ENCODE peak calls at places on chromosomes 5 and 9, in four cellular contexts. One of them, this sample, is unnamed.

GRCh38 chr9:126589349-126589748 is 24.4 kb upstream of the LMX1B start:
- DNase-seq in tibial nerve: no peak
- DNase-seq in ovary: no peak
- DNase-seq in testis: no peak
- DNase-seq in this sample: no peak

GRCh38 chr5:111280282-111280901 is 56.2 kb downstream of the CAMK4 start:
- DNase-seq in tibial nerve: no peak
- DNase-seq in ovary: no peak
- DNase-seq in testis: no peak
- DNase-seq in this sample: no peak

GRCh38 chr9:9246726-9247125 is 1366.1 kb downstream of the PTPRD start:
- DNase-seq in tibial nerve: no peak
- DNase-seq in testis: no peak
- DNase-seq in ovary: no peak
- DNase-seq in this sample: no peak

GRCh38 chr5:30413540-30413939 is 779.9 kb upstream of the CDH6 start:
- DNase-seq in ovary: no peak
- DNase-seq in tibial nerve: no peak
- DNase-seq in testis: no peak
- DNase-seq in this sample: no peak

GRCh38 chr9:107079589-107079988 is 203.5 kb upstream of the RAD23B start:
- DNase-seq in ovary: no peak
- DNase-seq in tibial nerve: no peak
- DNase-seq in testis: no peak
- DNase-seq in this sample: no peak

GRCh38 chr9:33445389-33445881 is 2.0 kb downstream of the AQP3 start:
- DNase-seq in testis: peak; percentile 42
- DNase-seq in ovary: no peak
- DNase-seq in tibial nerve: no peak
- DNase-seq in this sample: no peak

GRCh38 chr5:58294598-58295298 is 165.1 kb downstream of the PLK2 start:
- DNase-seq in tibial nerve: no peak
- DNase-seq in testis: no peak
- DNase-seq in ovary: no peak
- DNase-seq in this sample: no peak

GRCh38 chr9:106376689-106377088 is 486.3 kb upstream of the ZNF462 start:
- DNase-seq in tibial nerve: no peak
- DNase-seq in testis: no peak
- DNase-seq in ovary: no peak
- DNase-seq in this sample: no peak

DNA sequence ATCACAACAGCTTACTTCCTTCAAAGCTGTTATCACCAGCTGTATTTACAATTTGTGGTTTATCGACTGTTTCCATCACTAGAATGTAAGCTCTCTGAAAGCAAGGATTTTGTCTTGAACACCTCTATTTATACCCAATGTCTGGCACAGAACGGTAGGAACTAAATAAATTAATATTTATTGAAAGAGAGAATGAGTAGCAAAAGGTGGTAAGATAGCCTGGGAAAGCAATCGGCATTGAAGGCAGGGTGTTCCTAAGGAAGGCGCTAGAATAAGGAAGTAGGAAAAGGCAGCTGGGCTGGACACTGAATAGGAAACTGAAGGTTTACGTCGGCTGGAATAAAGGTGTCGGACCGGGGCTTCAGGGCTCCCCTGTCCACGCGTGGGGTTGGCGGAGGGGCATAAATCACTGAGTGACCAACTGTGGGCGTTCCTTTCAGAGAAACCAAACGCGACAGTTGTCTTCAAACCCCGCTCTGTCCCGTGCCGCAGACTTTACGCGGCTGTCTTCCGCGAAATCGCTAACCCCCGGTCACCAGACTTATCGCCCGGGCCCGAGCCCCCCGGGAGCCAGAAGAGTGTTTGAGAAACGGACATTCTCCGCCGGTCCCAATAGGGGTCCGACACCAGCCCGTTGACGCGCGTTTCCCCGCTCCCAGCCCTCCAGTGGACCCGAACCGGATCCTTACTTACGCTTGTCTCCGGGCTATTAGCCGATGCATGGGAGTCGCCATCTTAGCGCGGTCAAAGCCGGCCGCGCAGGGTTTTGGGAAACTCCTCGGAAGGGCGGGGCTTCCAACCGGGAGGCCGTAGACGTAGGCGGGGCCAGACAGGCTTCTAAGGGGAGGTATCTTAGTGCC is at the start of gene ZCCHC10:
- DNase-seq in ovary: peak; percentile 91
- DNase-seq in tibial nerve: peak; percentile 91
- DNase-seq in testis: peak; percentile 97
- DNase-seq in this sample: peak; percentile 86
- TF ChIP-seq POLR2A in ovary: peak; percentile 57
- TF ChIP-seq POLR2A in tibial nerve: peak; percentile 84
- TF ChIP-seq POLR2A in testis: peak; percentile 14
- TF ChIP-seq POLR2A in this sample: peak; percentile 83

GRCh38 chr5:140182075-140182709 is 7.2 kb downstream of the CYSTM1 start:
- DNase-seq in testis: peak; percentile 53
- DNase-seq in tibial nerve: peak; percentile 33
- DNase-seq in ovary: no peak
- DNase-seq in this sample: peak; percentile 59
- H3K4me1 ChIP-seq in testis: peaks cover 20% of the 10 kb centered on the region
- H3K4me1 ChIP-seq in tibial nerve: peaks cover 56% of the 10 kb centered on the region
- H3K4me1 ChIP-seq in ovary: peaks cover 6% of the 10 kb centered on the region
- H3K4me1 ChIP-seq in this sample: peaks cover 92% of the 10 kb centered on the region

GRCh38 chr5:138898742-138899141 is 23.6 kb upstream of the LRRTM2 start:
- DNase-seq in testis: no peak
- DNase-seq in ovary: no peak
- DNase-seq in tibial nerve: no peak
- DNase-seq in this sample: no peak

GRCh38 chr5:138903113-138903789 is 28.1 kb upstream of the LRRTM2 start:
- DNase-seq in testis: no peak
- DNase-seq in tibial nerve: no peak
- DNase-seq in ovary: no peak
- DNase-seq in this sample: no peak

GRCh38 chr5:138901716-138902115 is 26.6 kb upstream of the LRRTM2 start:
- DNase-seq in testis: no peak
- DNase-seq in tibial nerve: no peak
- DNase-seq in ovary: no peak
- DNase-seq in this sample: no peak

GRCh38 chr5:138898336-138898735 is 23.2 kb upstream of the LRRTM2 start:
- DNase-seq in tibial nerve: no peak
- DNase-seq in ovary: no peak
- DNase-seq in testis: no peak
- DNase-seq in this sample: no peak

GRCh38 chr5:138900281-138900965 is 25.3 kb upstream of the LRRTM2 start:
- DNase-seq in ovary: no peak
- DNase-seq in tibial nerve: no peak
- DNase-seq in testis: no peak
- DNase-seq in this sample: no peak
- H3K27ac ChIP-seq in ovary: no peak overlapping the region
- H3K27ac ChIP-seq in tibial nerve: peak overlapping the region; percentile 41
- H3K27ac ChIP-seq in testis: no peak overlapping the region
- H3K27ac ChIP-seq in this sample: peak overlapping the region; percentile 20

GRCh38 chr5:6763191-6763590 is 50.0 kb downstream of the TENT4A start:
- DNase-seq in tibial nerve: no peak
- DNase-seq in testis: no peak
- DNase-seq in ovary: no peak
- DNase-seq in this sample: no peak

GRCh38 chr5:6766558-6767191 is 53.4 kb downstream of the TENT4A start:
- DNase-seq in ovary: no peak
- DNase-seq in tibial nerve: peak; percentile 52
- DNase-seq in testis: peak; percentile 83
- DNase-seq in this sample: peak; percentile 95

GRCh38 chr5:6767481-6768063 is 54.3 kb downstream of the TENT4A start:
- DNase-seq in testis: no peak
- DNase-seq in ovary: no peak
- DNase-seq in tibial nerve: no peak
- DNase-seq in this sample: no peak

GRCh38 chr5:6768590-6769230 is 55.5 kb downstream of the TENT4A start:
- DNase-seq in testis: no peak
- DNase-seq in ovary: no peak
- DNase-seq in tibial nerve: no peak
- DNase-seq in this sample: no peak

DNA sequence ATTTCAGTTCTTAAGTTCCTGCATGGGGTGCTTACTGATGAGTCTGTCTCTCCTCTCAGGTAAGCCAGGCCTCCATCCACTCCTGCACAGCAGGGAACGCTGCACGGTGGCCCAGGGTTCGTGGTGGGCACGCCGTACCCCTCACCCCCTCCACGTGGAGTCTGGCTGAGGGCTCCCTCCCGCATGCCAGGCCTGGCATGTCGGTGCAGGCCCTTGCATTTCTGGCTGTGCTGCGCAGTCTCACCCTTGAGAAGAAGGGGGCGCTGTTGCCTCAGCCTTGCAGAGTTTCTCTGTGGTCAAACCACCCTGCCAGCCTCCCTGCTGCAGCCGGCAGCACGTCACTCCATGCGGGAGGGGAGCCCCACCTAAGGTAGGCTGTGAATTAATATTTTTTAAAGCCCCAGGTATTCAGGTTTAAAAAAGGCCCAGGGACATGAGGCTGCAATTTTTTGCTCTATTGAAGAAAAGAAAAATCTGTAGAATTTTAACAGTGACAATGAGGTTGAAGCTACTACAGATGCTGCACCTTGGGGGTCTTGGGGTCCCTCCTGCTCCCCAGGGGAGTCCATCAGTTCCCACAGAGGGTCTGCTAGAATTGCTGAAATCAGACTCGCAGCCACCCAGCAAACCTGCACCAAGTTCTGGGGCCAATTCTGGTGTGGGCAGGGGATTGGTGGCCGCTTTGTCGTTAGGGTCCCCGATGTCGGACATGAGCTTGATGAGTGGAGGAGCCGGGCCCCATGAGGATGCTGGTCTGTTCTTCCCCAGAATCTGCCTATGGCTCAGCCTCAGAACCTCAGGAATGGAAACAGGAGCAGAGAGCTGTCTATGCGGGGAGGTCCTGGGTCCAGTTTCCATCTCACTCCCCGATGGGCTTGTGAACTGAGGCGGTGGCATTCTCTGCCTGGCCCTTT is 52.6 kb downstream of the TENT4A start:
- DNase-seq in tibial nerve: peak; percentile 76
- DNase-seq in ovary: peak; percentile 67
- DNase-seq in testis: peak; percentile 87
- DNase-seq in this sample: peak; percentile 65
- TF ChIP-seq POLR2A in tibial nerve: no peak
- TF ChIP-seq POLR2A in ovary: no peak
- TF ChIP-seq POLR2A in testis: no peak
- TF ChIP-seq POLR2A in this sample: no peak

GRCh38 chr9:129885670-129886106 is 50.4 kb downstream of the USP20 start:
- DNase-seq in ovary: peak; percentile 91
- DNase-seq in testis: peak; percentile 89
- DNase-seq in tibial nerve: peak; percentile 87
- DNase-seq in this sample: peak; percentile 73
- H3K4me1 ChIP-seq in ovary: peaks cover 9% of the 10 kb centered on the region
- H3K4me1 ChIP-seq in testis: peaks cover 33% of the 10 kb centered on the region
- H3K4me1 ChIP-seq in tibial nerve: peaks cover 53% of the 10 kb centered on the region
- H3K4me1 ChIP-seq in this sample: peaks cover 21% of the 10 kb centered on the region

This sample was measured in gastrocnemius medialis.